ENCODE peak calls at places on chromosomes 11 and 22, in six cellular contexts. X is heart right ventricle, K is astrocyte of the spinal cord, P is A549, J is kidney epithelial cell, O is foreskin fibroblast. Q is an unnamed sample.

GRCh38 chr11:101617735-101618332 is 34.0 kb upstream of the TRPC6 start:
- DNase-seq in X (no peak), K (peak), P (no peak), J (peak), O (peak), Q (no peak)

GRCh38 chr22:39514373-39514973 is 5.9 kb upstream of the ATF4 start:
- DNase-seq in X (no peak), K (peak), P (peak), J (no peak), O (no peak), Q (no peak)

GRCh38 chr11:44857490-44857889 is 93.2 kb downstream of the TP53I11 start:
- DNase-seq in X (no peak), K (no peak), P (no peak), J (no peak), O (no peak), Q (no peak)

GRCh38 chr11:114159320-114159719 is 99.8 kb downstream of the ZBTB16 start:
- DNase-seq in X (no peak), K (no peak), P (no peak), J (no peak), O (no peak), Q (no peak)

GRCh38 chr11:116725434-116726221 is 47.2 kb downstream of the BUD13 start:
- DNase-seq in X (no peak), K (no peak), P (no peak), J (no peak), O (peak), Q (no peak)

GRCh38 chr11:27213232-27213660 is 149.8 kb downstream of the CCDC34 start:
- DNase-seq in X (no peak), K (peak), P (no peak), J (peak), O (peak), Q (peak)

GRCh38 chr22:39214006-39214382 is 30.8 kb downstream of the PDGFB start:
- DNase-seq in X (no peak), K (no peak), P (no peak), J (no peak), O (no peak), Q (no peak)

GRCh38 chr11:77249427-77249826 is 52.1 kb downstream of the GDPD4 start:
- DNase-seq in X (no peak), K (peak), P (no peak), J (peak), O (no peak), Q (no peak)

GRCh38 chr22:17105143-17106129 is 15.7 kb downstream of the TMEM121B start:
- DNase-seq in X (no peak), K (no peak), P (no peak), J (no peak), O (no peak), Q (no peak)

GRCh38 chr22:48653306-48653705 is 1174.4 kb downstream of the BRD1 start:
- DNase-seq in X (no peak), K (no peak), P (no peak), J (no peak), O (no peak), Q (no peak)

GRCh38 chr11:134038897-134039470 is 29.9 kb upstream of the JAM3 start:
- DNase-seq in X (no peak), K (no peak), P (no peak), J (no peak), O (no peak), Q (no peak)

GRCh38 chr11:88979641-88980040 is 86.1 kb downstream of the GRM5 start:
- DNase-seq in X (no peak), K (peak), P (no peak), J (peak), O (no peak), Q (no peak)

GRCh38 chr11:102733232-102733875 is 8.6 kb upstream of the MMP8 start:
- DNase-seq in X (peak), K (peak), P (peak), J (peak), O (peak), Q (no peak)

GRCh38 chr11:83282084-83282716 is 4.0 kb downstream of the CCDC90B start:
- DNase-seq in X (no peak), K (no peak), P (no peak), J (no peak), O (no peak), Q (no peak)

GRCh38 chr11:119892311-119892808 is 163.4 kb upstream of the NECTIN1 start:
- DNase-seq in X (peak), K (no peak), P (no peak), J (no peak), O (no peak), Q (no peak)

GRCh38 chr11:109859325-109859724 is 233.9 kb upstream of the ZC3H12C start:
- DNase-seq in X (no peak), K (peak), P (no peak), J (peak), O (peak), Q (no peak)

GRCh38 chr11:63986932-63987513 is 785 bp downstream of the OTUB1 start:
- DNase-seq in X (no peak), K (no peak), P (no peak), J (no peak), O (no peak), Q (no peak)

GRCh38 chr22:25048659-25049657 is 96.4 kb downstream of the KIAA1671 start:
- DNase-seq in X (peak), K (peak), P (peak), J (no peak), O (no peak), Q (peak)

GRCh38 chr11:64865286-64866172 is 12.9 kb downstream of the EHD1 start:
- DNase-seq in X (no peak), K (peak), P (no peak), J (no peak), O (peak), Q (no peak)

GRCh38 chr11:119626910-119627305 is 102.1 kb downstream of the NECTIN1 start:
- DNase-seq in X (no peak), K (no peak), P (no peak), J (no peak), O (no peak), Q (no peak)

GRCh38 chr11:971731-972365 is 46.2 kb downstream of the AP2A2 start:
- DNase-seq in X (no peak), K (no peak), P (no peak), J (no peak), O (no peak), Q (no peak)

GRCh38 chr11:97140885-97141494 is 751.2 kb downstream of the JRKL start:
- DNase-seq in X (no peak), K (no peak), P (no peak), J (no peak), O (no peak), Q (no peak)
- TF ChIP-seq CTCF in X (peak), K (peak), P (no peak), J (peak), O (peak), Q (no peak)

GRCh38 chr11:47178737-47179654 is 2.3 kb upstream of the ARFGAP2 start:
- DNase-seq in X (no peak), K (no peak), P (no peak), J (no peak), O (no peak), Q (no peak)

GRCh38 chr11:47177846-47178245 is 1.2 kb upstream of the ARFGAP2 start:
- DNase-seq in X (peak), K (no peak), P (no peak), J (no peak), O (no peak), Q (no peak)

GRCh38 chr11:47177229-47177845 is 658 bp upstream of the ARFGAP2 start:
- DNase-seq in X (no peak), K (peak), P (peak), J (no peak), O (peak), Q (no peak)

GRCh38 chr11:47179655-47179991 is 2.9 kb upstream of the ARFGAP2 start:
- DNase-seq in X (no peak), K (no peak), P (peak), J (no peak), O (no peak), Q (no peak)

DNA sequence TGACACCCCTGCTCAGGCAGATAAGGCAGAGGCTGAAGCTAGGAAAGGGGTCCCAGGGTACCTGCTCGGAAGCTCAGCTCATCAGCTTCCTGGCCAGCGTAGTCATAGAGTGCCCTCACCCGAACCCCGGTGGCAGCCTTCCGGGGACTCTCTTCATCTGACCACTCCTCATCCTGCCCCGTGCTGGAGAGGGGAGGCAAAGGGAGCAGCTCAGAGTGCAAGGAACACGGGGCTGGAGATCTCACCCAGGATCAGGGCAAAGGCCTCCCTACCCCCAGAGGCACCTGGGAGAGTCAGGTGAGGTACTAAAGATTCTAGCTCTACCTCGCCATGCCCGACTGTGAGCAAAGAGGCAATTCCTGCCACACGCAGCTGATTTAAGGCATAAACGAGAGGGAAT is 1.6 kb upstream of the ARFGAP2 start:
- DNase-seq in X (no peak), K (no peak), P (no peak), J (no peak), O (no peak), Q (no peak)
- H3K4me3 ChIP-seq in X (no peak), K (no peak), P (no peak), J (no peak), O (no peak), Q (no peak)

DNA sequence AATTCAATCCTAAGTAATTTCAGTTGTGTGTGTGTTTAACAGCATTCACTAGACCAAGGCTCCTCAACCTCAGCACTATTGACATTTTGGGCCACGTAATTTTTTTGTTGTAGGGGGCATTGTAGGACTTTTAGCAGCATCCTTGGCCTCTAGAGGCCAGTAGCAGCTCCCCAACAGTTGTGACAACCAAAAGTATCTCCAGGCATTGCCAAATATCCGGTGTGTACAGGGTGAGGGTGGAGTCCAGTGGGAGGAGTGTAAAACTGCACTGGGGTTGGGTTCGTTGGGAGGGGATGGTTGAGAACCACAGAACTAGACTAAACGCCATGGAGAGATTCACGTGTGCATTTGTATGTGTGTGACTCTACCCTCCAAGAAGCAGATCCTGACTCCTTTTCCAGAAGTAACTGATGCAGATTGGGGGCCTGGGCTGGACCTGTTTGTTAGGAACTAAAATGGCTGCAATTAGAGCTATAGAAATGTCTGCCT is 5.9 kb upstream of the PHF21A start:
- DNase-seq in X (no peak), K (peak), P (peak), J (no peak), O (peak), Q (peak)
- TF ChIP-seq CTCF in X (no peak), K (peak), P (peak), J (peak), O (peak), Q (peak)

GRCh38 chr11:3052109-3052479 is 5.1 kb downstream of the CARS1 start:
- DNase-seq in X (no peak), K (no peak), P (no peak), J (no peak), O (no peak), Q (no peak)

GRCh38 chr11:3049430-3050243 is 7.6 kb downstream of the CARS1 start:
- DNase-seq in X (peak), K (peak), P (peak), J (peak), O (peak), Q (peak)

GRCh38 chr11:3050386-3051325 is 6.6 kb downstream of the CARS1 start:
- DNase-seq in X (no peak), K (no peak), P (no peak), J (no peak), O (no peak), Q (no peak)

GRCh38 chr11:3051435-3052108 is 5.7 kb downstream of the CARS1 start:
- DNase-seq in X (no peak), K (no peak), P (no peak), J (no peak), O (no peak), Q (no peak)

DNA sequence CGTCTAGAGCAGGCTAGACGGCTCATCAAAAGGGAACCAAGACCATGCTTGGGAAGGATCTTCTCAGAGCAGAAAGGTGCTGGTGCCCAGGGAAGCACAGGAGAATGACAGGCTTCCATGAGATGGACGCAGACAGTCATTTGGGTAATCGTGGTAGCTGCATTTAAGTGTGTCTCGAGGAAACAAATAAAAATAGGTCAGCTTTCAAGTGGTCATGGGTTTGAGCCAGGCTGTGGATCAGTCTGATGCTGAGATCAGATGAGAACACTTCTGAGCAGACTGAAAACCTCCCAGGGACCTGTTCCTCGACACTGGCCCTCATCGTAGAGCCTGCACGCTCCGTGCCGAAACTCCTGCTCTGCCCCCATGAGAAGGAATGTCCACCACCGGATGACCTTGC is 4.7 kb downstream of the CARS1 start:
- DNase-seq in X (no peak), K (no peak), P (no peak), J (no peak), O (no peak), Q (no peak)
- H3K4me3 ChIP-seq in X (no peak), K (no peak), P (no peak), J (no peak), O (no peak), Q (no peak)

DNA sequence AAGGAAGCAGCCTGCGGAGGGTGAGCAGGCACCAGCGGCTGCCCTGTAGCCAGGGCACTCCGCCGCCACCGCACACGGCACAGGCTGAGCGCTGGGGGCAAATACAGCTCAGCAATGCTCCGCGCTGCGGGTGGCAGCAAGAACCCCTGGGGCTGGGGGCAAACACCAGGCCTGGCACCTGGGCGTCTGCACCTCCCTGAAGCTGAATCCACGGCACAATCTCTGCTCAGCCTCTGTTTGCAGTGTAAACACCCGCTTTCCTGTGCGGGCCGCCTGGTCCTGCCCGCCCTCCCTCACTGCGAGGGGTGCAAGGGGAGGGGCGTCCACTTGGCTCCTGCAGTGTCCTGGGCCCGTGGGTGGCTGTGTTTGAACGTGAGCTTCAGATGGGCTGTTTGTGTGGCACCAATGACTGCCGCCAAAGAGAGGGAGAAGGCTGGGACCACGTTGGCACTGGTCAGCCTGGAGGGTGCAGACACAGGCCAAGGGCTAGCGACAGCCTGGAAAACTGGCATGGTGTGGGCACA is 14.8 kb upstream of the MPPED1 start:
- DNase-seq in X (no peak), K (no peak), P (no peak), J (no peak), O (no peak), Q (no peak)
- TF ChIP-seq CTCF in X (no peak), K (no peak), P (no peak), J (no peak), O (no peak), Q (no peak)

DNA sequence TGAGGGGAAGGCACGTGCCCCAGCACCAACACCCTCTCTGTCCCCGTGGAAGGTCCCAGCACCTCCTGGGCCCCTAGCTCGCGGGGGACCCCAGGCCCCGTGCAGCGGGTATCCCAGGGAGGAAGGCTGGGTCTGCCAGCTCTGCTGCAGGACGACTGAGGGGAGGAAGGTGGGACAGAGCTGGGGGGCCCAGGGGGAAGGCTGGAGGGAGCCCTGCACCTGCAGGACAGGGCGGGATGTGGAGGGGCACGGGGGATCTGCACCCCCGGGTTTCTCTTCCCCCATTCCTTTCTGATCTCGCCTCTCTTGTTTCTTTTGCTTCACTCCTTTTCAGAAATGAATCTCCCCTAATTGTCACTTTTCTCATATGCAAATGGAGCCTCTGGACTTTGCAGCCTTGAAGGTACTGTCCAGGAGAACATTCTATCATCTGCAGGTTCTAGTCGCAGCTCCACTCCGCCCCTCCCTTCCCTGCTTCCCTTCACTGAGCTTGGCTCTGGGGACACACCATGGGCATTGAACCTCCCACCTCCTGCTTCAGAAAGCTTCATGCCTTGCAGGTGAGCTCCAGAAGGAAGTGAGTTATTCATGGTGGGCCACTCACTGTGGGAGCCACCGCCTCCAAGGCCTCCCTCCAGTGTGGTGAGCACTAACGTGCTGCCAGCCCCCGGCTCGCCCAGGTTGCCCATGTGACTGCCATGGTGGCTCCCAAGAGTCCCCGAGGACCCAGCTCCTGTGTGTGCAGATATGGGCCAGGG is 111.0 kb downstream of the ST3GAL4 start:
- DNase-seq in X (no peak), K (no peak), P (no peak), J (no peak), O (no peak), Q (no peak)
- H3K4me3 ChIP-seq in X (no peak), K (no peak), P (no peak), J (no peak), O (no peak), Q (no peak)